ENCODE peak calls at places on chromosomes 5 and 9, in five cellular contexts. F is endothelial cell, C is AG09319, W is AG10803, O is GM13977. A is an unnamed sample.

GRCh38 chr9:135802876-135803419 is 101.0 kb downstream of the KCNT1 start:
- DNase-seq in F (no peak), C (no peak), W (no peak), O (no peak), A (no peak)

GRCh38 chr9:5628183-5628529 is 751 bp upstream of the RIC1 start:
- DNase-seq in F (no peak), C (no peak), W (peak; percentile 11), O (no peak), A (no peak)

GRCh38 chr9:122806661-122807060 is 6.7 kb downstream of the OR1K1 start:
- DNase-seq in F (no peak), C (no peak), W (no peak), O (no peak), A (no peak)

GRCh38 chr9:116154334-116154975 is 864 bp downstream of the PAPPA start:
- DNase-seq in F (peak; percentile 42), C (no peak), W (no peak), O (peak; percentile 27), A (no peak)

GRCh38 chr9:114091711-114092110 is 7.4 kb downstream of the KIF12 start:
- DNase-seq in F (no peak), C (no peak), W (no peak), O (peak; percentile 7), A (no peak)

GRCh38 chr5:142779163-142779562 is 9.0 kb downstream of the ARHGAP26 start:
- DNase-seq in F (peak; percentile 18), C (no peak), W (peak; percentile 59), O (no peak), A (no peak)

GRCh38 chr9:79952401-79952800 is 380.6 kb downstream of the TLE4 start:
- DNase-seq in F (no peak), C (no peak), W (peak; percentile 10), O (no peak), A (no peak)

GRCh38 chr5:132418876-132419275 is 49.4 kb downstream of the SLC22A5 start:
- DNase-seq in F (no peak), C (no peak), W (peak; percentile 56), O (no peak), A (no peak)

GRCh38 chr5:80309871-80310665 is 9.7 kb upstream of the SPZ1 start:
- DNase-seq in F (no peak), C (no peak), W (no peak), O (no peak), A (no peak)

GRCh38 chr5:141870226-141870625 is 8.0 kb downstream of the PCDH1 start:
- DNase-seq in F (no peak), C (no peak), W (no peak), O (no peak), A (peak; percentile 56)

GRCh38 chr9:83920469-83920941 is 727 bp downstream of the KIF27 start:
- DNase-seq in F (no peak), C (no peak), W (peak; percentile 35), O (peak; percentile 62), A (peak; percentile 54)
- TF ChIP-seq CTCF in F (no peak), C (peak; percentile 37), W (peak; percentile 58), O (peak; percentile 50), A (no peak)

GRCh38 chr9:126386088-126386487 is 59.5 kb downstream of the MVB12B start:
- DNase-seq in F (peak; percentile 43), C (no peak), W (no peak), O (no peak), A (no peak)
- TF ChIP-seq CTCF in F (no peak), C (peak; percentile 11), W (peak; percentile 30), O (peak; percentile 25), A (no peak)

GRCh38 chr5:149767278-149767550 is 37.1 kb downstream of the PPARGC1B start:
- DNase-seq in F (no peak), C (no peak), W (no peak), O (no peak), A (no peak)

GRCh38 chr5:149766460-149767277 is 36.6 kb downstream of the PPARGC1B start:
- DNase-seq in F (no peak), C (no peak), W (no peak), O (no peak), A (no peak)

GRCh38 chr5:149764086-149764485 is 34.0 kb downstream of the PPARGC1B start:
- DNase-seq in F (no peak), C (no peak), W (no peak), O (no peak), A (no peak)

GRCh38 chr5:149762958-149763630 is 33.0 kb downstream of the PPARGC1B start:
- DNase-seq in F (no peak), C (no peak), W (no peak), O (no peak), A (no peak)

DNA sequence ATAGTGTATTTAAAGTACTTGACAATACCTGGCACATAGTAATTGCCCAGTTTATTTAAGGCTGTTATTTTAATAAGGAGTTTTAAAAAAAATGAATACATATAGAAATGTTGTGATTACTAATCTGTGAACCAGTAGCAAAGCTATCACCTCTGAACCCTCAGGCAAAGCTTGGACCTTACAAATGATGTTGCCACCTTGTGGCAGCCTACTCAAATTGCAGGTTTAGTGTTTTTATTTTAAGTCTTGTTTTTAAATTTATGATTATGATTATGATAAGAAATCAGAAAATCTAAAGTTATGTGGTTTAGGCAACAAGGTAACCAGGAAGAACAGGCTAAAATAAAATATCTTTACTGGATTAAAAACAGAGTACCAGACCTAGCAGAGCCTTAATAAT is 35.8 kb downstream of the PPARGC1B start:
- DNase-seq in F (no peak), C (no peak), W (no peak), O (no peak), A (no peak)
- TF ChIP-seq CTCF in F (peak; percentile 89), C (no peak), W (peak; percentile 13), O (peak; percentile 35), A (peak; percentile 42)

GRCh38 chr5:36390640-36391039 is 88.9 kb upstream of the RANBP3L start:
- DNase-seq in F (no peak), C (no peak), W (no peak), O (no peak), A (no peak)
- TF ChIP-seq CTCF in F (no peak), C (no peak), W (no peak), O (no peak), A (no peak)

DNA sequence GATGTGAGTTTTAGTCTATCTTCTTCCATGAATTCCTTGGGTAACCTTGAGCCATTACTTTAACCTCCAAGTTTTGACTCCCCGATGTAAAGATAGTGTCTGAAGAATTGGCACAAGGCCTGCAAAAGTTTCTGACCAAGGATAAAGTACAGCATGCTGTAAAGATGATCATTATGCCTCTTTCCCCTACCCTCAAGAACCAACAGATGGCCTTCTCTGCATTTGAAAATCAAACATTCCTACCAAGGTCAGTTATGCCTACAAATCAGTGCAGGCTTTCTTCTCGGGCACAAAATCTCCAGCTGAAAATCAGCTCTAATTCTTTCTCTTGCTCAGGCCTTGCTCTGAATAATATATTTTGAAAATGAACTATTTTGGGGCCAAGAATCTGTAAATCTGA is 59.8 kb downstream of the PPP2R2B start:
- DNase-seq in F (no peak), C (no peak), W (no peak), O (no peak), A (no peak)
- TF ChIP-seq CTCF in F (no peak), C (no peak), W (no peak), O (no peak), A (no peak)

GRCh38 chr9:95383198-95383673 is 65.7 kb upstream of the FANCC start:
- DNase-seq in F (no peak), C (peak; percentile 34), W (peak; percentile 71), O (no peak), A (no peak)

GRCh38 chr9:95381243-95381642 is 63.7 kb upstream of the FANCC start:
- DNase-seq in F (no peak), C (peak; percentile 35), W (peak; percentile 41), O (no peak), A (no peak)

GRCh38 chr9:95382433-95382832 is 64.9 kb upstream of the FANCC start:
- DNase-seq in F (no peak), C (no peak), W (no peak), O (no peak), A (no peak)

GRCh38 chr9:95383845-95384244 is 66.3 kb upstream of the FANCC start:
- DNase-seq in F (no peak), C (no peak), W (no peak), O (no peak), A (no peak)

GRCh38 chr9:95379630-95380029 is 62.1 kb upstream of the FANCC start:
- DNase-seq in F (no peak), C (no peak), W (no peak), O (no peak), A (no peak)
- TF ChIP-seq CTCF in F (no peak), C (no peak), W (no peak), O (no peak), A (no peak)

GRCh38 chr9:137870432-137870831 is 7.2 kb upstream of the CACNA1B start:
- DNase-seq in F (no peak), C (no peak), W (no peak), O (no peak), A (no peak)
- TF ChIP-seq CTCF in F (no peak), C (no peak), W (no peak), O (no peak), A (no peak)

DNA sequence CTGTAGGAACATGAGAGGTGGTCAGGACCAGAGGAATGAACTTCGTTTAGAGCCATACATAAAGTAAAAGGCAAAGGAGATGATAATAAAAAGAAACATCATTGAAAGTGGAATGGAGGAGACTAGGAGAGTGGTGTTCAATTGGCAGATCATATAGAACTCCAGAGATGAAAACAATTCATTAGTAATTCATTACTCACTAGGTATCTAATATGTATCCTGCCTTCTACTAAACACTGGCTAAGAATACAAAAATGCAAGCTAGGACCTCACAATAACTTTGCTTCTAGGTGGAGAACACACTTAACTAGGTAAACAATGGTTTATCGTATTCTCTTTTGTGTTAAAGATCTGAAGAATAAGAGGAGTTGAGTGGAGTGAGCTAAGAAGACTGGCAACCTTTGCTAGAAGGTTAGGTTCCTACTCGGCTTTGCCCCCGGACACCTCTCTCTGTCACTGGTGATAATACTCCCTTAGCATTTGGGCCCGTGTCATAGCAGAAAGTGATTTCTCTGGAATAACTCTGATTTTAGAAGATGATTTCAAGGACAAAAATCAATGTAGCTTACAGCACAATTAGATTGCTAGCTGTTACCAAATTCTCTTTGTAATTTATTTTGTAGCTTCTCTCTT is 88.6 kb upstream of the IFNE start:
- DNase-seq in F (no peak), C (no peak), W (no peak), O (no peak), A (no peak)
- TF ChIP-seq CTCF in F (no peak), C (no peak), W (no peak), O (no peak), A (no peak)

GRCh38 chr9:85258823-85259370 is 482.9 kb downstream of the AGTPBP1 start:
- DNase-seq in F (peak; percentile 76), C (peak; percentile 55), W (peak; percentile 70), O (peak; percentile 62), A (peak; percentile 74)
- TF ChIP-seq CTCF in F (peak; percentile 47), C (peak; percentile 93), W (peak; percentile 89), O (peak; percentile 73), A (peak; percentile 45)